ENCODE peak calls at places on chromosomes 11 and 22, in eight cellular contexts. One of them, this sample, is unnamed. For H3K36me3, the result is how much of the 10 kb centered on the place peaks cover.

GRCh38 chr22:45240137-45240809 is 421 bp downstream of the KIAA0930 start:
- DNase-seq in upper lobe of left lung: peak
- DNase-seq in right lobe of liver: peak
- DNase-seq in stomach: no peak
- DNase-seq in body of pancreas: no peak
- DNase-seq in esophagus muscularis mucosa: no peak
- DNase-seq in tibial nerve: no peak
- DNase-seq in transverse colon: peak
- DNase-seq in this sample: no peak

GRCh38 chr11:17015639-17016125 is 1.5 kb upstream of the PLEKHA7 start:
- DNase-seq in right lobe of liver: no peak
- DNase-seq in body of pancreas: peak
- DNase-seq in transverse colon: peak
- DNase-seq in tibial nerve: no peak
- DNase-seq in stomach: no peak
- DNase-seq in esophagus muscularis mucosa: no peak
- DNase-seq in upper lobe of left lung: peak
- DNase-seq in this sample: no peak

GRCh38 chr11:285021-285893 is 3.7 kb upstream of the PGGHG start:
- DNase-seq in right lobe of liver: peak
- DNase-seq in transverse colon: no peak
- DNase-seq in body of pancreas: no peak
- DNase-seq in upper lobe of left lung: peak
- DNase-seq in tibial nerve: no peak
- DNase-seq in stomach: no peak
- DNase-seq in esophagus muscularis mucosa: no peak
- DNase-seq in this sample: no peak

GRCh38 chr11:859394-860131 is 16.9 kb downstream of the TSPAN4 start:
- DNase-seq in esophagus muscularis mucosa: no peak
- DNase-seq in right lobe of liver: peak
- DNase-seq in transverse colon: peak
- DNase-seq in tibial nerve: peak
- DNase-seq in upper lobe of left lung: peak
- DNase-seq in stomach: peak
- DNase-seq in body of pancreas: peak
- DNase-seq in this sample: no peak

GRCh38 chr11:87724358-87724757 is 450.9 kb downstream of the RAB38 start:
- DNase-seq in upper lobe of left lung: no peak
- DNase-seq in right lobe of liver: no peak
- DNase-seq in body of pancreas: no peak
- DNase-seq in stomach: no peak
- DNase-seq in tibial nerve: no peak
- DNase-seq in esophagus muscularis mucosa: no peak
- DNase-seq in transverse colon: no peak
- DNase-seq in this sample: no peak

GRCh38 chr11:115660072-115660805 is 156.0 kb upstream of the CADM1 start:
- DNase-seq in right lobe of liver: no peak
- DNase-seq in tibial nerve: no peak
- DNase-seq in esophagus muscularis mucosa: no peak
- DNase-seq in stomach: no peak
- DNase-seq in body of pancreas: no peak
- DNase-seq in transverse colon: no peak
- DNase-seq in upper lobe of left lung: peak
- DNase-seq in this sample: no peak

GRCh38 chr11:76243157-76243556 is 36.9 kb upstream of the WNT11 start:
- DNase-seq in esophagus muscularis mucosa: no peak
- DNase-seq in body of pancreas: no peak
- DNase-seq in right lobe of liver: no peak
- DNase-seq in tibial nerve: no peak
- DNase-seq in transverse colon: no peak
- DNase-seq in stomach: no peak
- DNase-seq in upper lobe of left lung: no peak
- DNase-seq in this sample: no peak

GRCh38 chr11:120710354-120711187 is 199.0 kb downstream of the GRIK4 start:
- DNase-seq in right lobe of liver: no peak
- DNase-seq in body of pancreas: peak
- DNase-seq in transverse colon: peak
- DNase-seq in upper lobe of left lung: peak
- DNase-seq in esophagus muscularis mucosa: no peak
- DNase-seq in tibial nerve: peak
- DNase-seq in stomach: no peak
- DNase-seq in this sample: no peak

GRCh38 chr11:35486446-35486845 is 39.0 kb downstream of the PAMR1 start:
- DNase-seq in upper lobe of left lung: no peak
- DNase-seq in tibial nerve: no peak
- DNase-seq in body of pancreas: no peak
- DNase-seq in stomach: no peak
- DNase-seq in esophagus muscularis mucosa: no peak
- DNase-seq in right lobe of liver: no peak
- DNase-seq in transverse colon: no peak
- DNase-seq in this sample: no peak

GRCh38 chr11:117020873-117021564 is 77.2 kb downstream of the SIK3 start:
- DNase-seq in stomach: no peak
- DNase-seq in body of pancreas: peak
- DNase-seq in upper lobe of left lung: no peak
- DNase-seq in right lobe of liver: no peak
- DNase-seq in tibial nerve: no peak
- DNase-seq in transverse colon: no peak
- DNase-seq in esophagus muscularis mucosa: no peak
- DNase-seq in this sample: no peak

GRCh38 chr11:68020575-68020974 is 9.9 kb upstream of the NDUFS8 start:
- DNase-seq in stomach: peak
- DNase-seq in right lobe of liver: no peak
- DNase-seq in esophagus muscularis mucosa: no peak
- DNase-seq in tibial nerve: no peak
- DNase-seq in body of pancreas: no peak
- DNase-seq in transverse colon: no peak
- DNase-seq in upper lobe of left lung: peak
- DNase-seq in this sample: no peak

GRCh38 chr22:21582801-21583740 is 15.6 kb downstream of the UBE2L3 start:
- DNase-seq in tibial nerve: no peak
- DNase-seq in stomach: no peak
- DNase-seq in right lobe of liver: no peak
- DNase-seq in upper lobe of left lung: no peak
- DNase-seq in transverse colon: no peak
- DNase-seq in esophagus muscularis mucosa: no peak
- DNase-seq in body of pancreas: no peak
- DNase-seq in this sample: no peak

GRCh38 chr11:85961130-85961529 is 105.9 kb downstream of the CCDC83 start:
- DNase-seq in esophagus muscularis mucosa: no peak
- DNase-seq in tibial nerve: no peak
- DNase-seq in upper lobe of left lung: no peak
- DNase-seq in right lobe of liver: no peak
- DNase-seq in transverse colon: no peak
- DNase-seq in body of pancreas: no peak
- DNase-seq in stomach: no peak
- DNase-seq in this sample: no peak

GRCh38 chr11:35584321-35584720 is 33.9 kb upstream of the FJX1 start:
- DNase-seq in right lobe of liver: no peak
- DNase-seq in upper lobe of left lung: no peak
- DNase-seq in esophagus muscularis mucosa: no peak
- DNase-seq in stomach: no peak
- DNase-seq in body of pancreas: no peak
- DNase-seq in tibial nerve: no peak
- DNase-seq in transverse colon: no peak
- DNase-seq in this sample: no peak

GRCh38 chr22:25692392-25692791 is 49.6 kb upstream of the MYO18B start:
- DNase-seq in right lobe of liver: no peak
- DNase-seq in stomach: no peak
- DNase-seq in esophagus muscularis mucosa: no peak
- DNase-seq in body of pancreas: no peak
- DNase-seq in tibial nerve: no peak
- DNase-seq in transverse colon: no peak
- DNase-seq in upper lobe of left lung: no peak
- DNase-seq in this sample: no peak

GRCh38 chr11:8016396-8016949 is 29.3 kb downstream of the EIF3F start:
- DNase-seq in right lobe of liver: no peak
- DNase-seq in esophagus muscularis mucosa: no peak
- DNase-seq in stomach: no peak
- DNase-seq in upper lobe of left lung: no peak
- DNase-seq in transverse colon: no peak
- DNase-seq in tibial nerve: no peak
- DNase-seq in body of pancreas: no peak
- DNase-seq in this sample: no peak

GRCh38 chr22:35380537-35381423 is at the start of gene HMOX1:
- DNase-seq in stomach: peak
- DNase-seq in upper lobe of left lung: peak
- DNase-seq in body of pancreas: peak
- DNase-seq in esophagus muscularis mucosa: peak
- DNase-seq in tibial nerve: peak
- DNase-seq in transverse colon: peak
- DNase-seq in right lobe of liver: peak
- DNase-seq in this sample: peak

GRCh38 chr11:95576149-95576851 is 213.3 kb downstream of the FAM76B start:
- DNase-seq in body of pancreas: no peak
- DNase-seq in stomach: no peak
- DNase-seq in esophagus muscularis mucosa: no peak
- DNase-seq in transverse colon: no peak
- DNase-seq in tibial nerve: no peak
- DNase-seq in upper lobe of left lung: no peak
- DNase-seq in right lobe of liver: no peak
- DNase-seq in this sample: no peak

DNA sequence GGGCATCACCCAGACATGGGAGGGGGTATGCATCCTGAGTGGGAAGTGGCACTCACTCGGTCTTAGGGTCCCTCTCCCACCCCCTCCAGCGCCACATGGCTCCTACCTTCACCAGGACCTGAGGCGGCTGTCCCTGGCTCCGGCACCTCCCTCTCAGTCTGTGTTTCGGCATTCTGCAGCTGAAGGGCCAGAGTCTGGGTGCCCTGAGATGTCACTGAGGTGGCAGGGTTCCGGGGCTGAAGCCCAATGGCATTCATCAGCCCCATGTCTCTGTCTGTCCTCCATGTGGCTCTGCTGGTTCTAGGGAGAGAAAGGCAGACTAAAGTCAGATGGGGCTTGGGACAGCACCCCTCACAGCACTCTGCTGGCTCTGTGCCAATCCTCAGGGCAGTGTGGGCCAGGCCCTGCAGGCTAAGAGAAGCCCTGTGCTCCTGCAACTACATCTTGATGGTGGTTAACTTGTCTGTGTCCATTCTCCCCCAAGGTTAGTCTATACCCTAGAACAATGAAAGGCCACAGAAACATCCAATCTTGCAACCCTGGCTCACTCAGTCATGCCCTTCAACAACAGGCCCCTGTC is 16.9 kb upstream of the CHRM4 start:
- DNase-seq in esophagus muscularis mucosa: no peak
- DNase-seq in stomach: no peak
- DNase-seq in body of pancreas: no peak
- DNase-seq in right lobe of liver: no peak
- DNase-seq in upper lobe of left lung: peak
- DNase-seq in tibial nerve: no peak
- DNase-seq in transverse colon: no peak
- DNase-seq in this sample: no peak
- H3K36me3 ChIP-seq in esophagus muscularis mucosa: half or more
- H3K36me3 ChIP-seq in stomach: under half
- H3K36me3 ChIP-seq in body of pancreas: under half
- H3K36me3 ChIP-seq in right lobe of liver: under half
- H3K36me3 ChIP-seq in upper lobe of left lung: under half
- H3K36me3 ChIP-seq in tibial nerve: under half
- H3K36me3 ChIP-seq in transverse colon: under half
- H3K36me3 ChIP-seq in this sample: under half

DNA sequence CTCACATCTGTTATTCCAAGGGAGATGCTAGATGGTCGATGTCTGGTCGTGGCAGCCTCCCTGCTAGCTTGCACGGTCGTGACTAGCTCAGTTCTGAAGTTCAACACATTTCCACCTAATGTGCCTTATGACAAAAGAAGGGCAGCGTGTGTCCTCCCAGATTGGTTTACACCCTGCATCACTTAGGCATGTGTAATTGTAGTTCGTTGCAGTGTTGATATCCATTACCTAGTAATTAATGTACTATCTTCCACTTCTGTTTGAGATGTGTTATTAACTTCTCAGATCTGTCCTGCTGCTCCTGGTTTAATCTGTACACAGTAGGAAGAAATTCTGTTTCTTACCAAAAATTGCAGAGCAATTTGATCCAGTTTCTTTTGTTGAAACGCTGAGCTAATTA is 146.0 kb upstream of the TTC12 start:
- DNase-seq in stomach: no peak
- DNase-seq in body of pancreas: no peak
- DNase-seq in esophagus muscularis mucosa: no peak
- DNase-seq in upper lobe of left lung: no peak
- DNase-seq in tibial nerve: no peak
- DNase-seq in transverse colon: no peak
- DNase-seq in right lobe of liver: no peak
- DNase-seq in this sample: no peak
- H3K27ac ChIP-seq in stomach: no peak
- H3K27ac ChIP-seq in body of pancreas: no peak
- H3K27ac ChIP-seq in esophagus muscularis mucosa: no peak
- H3K27ac ChIP-seq in upper lobe of left lung: no peak
- H3K27ac ChIP-seq in tibial nerve: no peak
- H3K27ac ChIP-seq in transverse colon: no peak
- H3K27ac ChIP-seq in right lobe of liver: no peak
- H3K27ac ChIP-seq in this sample: no peak

GRCh38 chr11:124898711-124899110 is 1.0 kb upstream of the ROBO4 start:
- DNase-seq in tibial nerve: peak
- DNase-seq in esophagus muscularis mucosa: no peak
- DNase-seq in upper lobe of left lung: no peak
- DNase-seq in stomach: no peak
- DNase-seq in body of pancreas: no peak
- DNase-seq in right lobe of liver: peak
- DNase-seq in transverse colon: no peak
- DNase-seq in this sample: no peak

GRCh38 chr11:124902616-124903015 is 5.0 kb upstream of the ROBO4 start:
- DNase-seq in transverse colon: no peak
- DNase-seq in tibial nerve: no peak
- DNase-seq in stomach: no peak
- DNase-seq in upper lobe of left lung: no peak
- DNase-seq in esophagus muscularis mucosa: no peak
- DNase-seq in right lobe of liver: no peak
- DNase-seq in body of pancreas: no peak
- DNase-seq in this sample: no peak

GRCh38 chr11:124899376-124900145 is 1.9 kb upstream of the ROBO4 start:
- DNase-seq in tibial nerve: peak
- DNase-seq in esophagus muscularis mucosa: no peak
- DNase-seq in body of pancreas: no peak
- DNase-seq in right lobe of liver: no peak
- DNase-seq in stomach: no peak
- DNase-seq in upper lobe of left lung: no peak
- DNase-seq in transverse colon: no peak
- DNase-seq in this sample: no peak

GRCh38 chr11:124897681-124898680 is at the start of gene ROBO4:
- DNase-seq in body of pancreas: no peak
- DNase-seq in right lobe of liver: peak
- DNase-seq in esophagus muscularis mucosa: no peak
- DNase-seq in upper lobe of left lung: peak
- DNase-seq in stomach: no peak
- DNase-seq in tibial nerve: peak
- DNase-seq in transverse colon: no peak
- DNase-seq in this sample: peak

GRCh38 chr11:124900464-124900863 is 2.8 kb upstream of the ROBO4 start:
- DNase-seq in stomach: no peak
- DNase-seq in esophagus muscularis mucosa: no peak
- DNase-seq in upper lobe of left lung: no peak
- DNase-seq in transverse colon: no peak
- DNase-seq in tibial nerve: peak
- DNase-seq in body of pancreas: no peak
- DNase-seq in right lobe of liver: no peak
- DNase-seq in this sample: no peak
- TF ChIP-seq POLR2A in stomach: no peak
- TF ChIP-seq POLR2A in esophagus muscularis mucosa: no peak
- TF ChIP-seq POLR2A in upper lobe of left lung: no peak
- TF ChIP-seq POLR2A in transverse colon: no peak
- TF ChIP-seq POLR2A in tibial nerve: no peak
- TF ChIP-seq POLR2A in body of pancreas: no peak
- TF ChIP-seq POLR2A in right lobe of liver: no peak
- TF ChIP-seq POLR2A in this sample: no peak

GRCh38 chr11:46675288-46675851 is 25.0 kb downstream of the ARHGAP1 start:
- DNase-seq in esophagus muscularis mucosa: peak
- DNase-seq in body of pancreas: peak
- DNase-seq in stomach: peak
- DNase-seq in tibial nerve: peak
- DNase-seq in transverse colon: peak
- DNase-seq in upper lobe of left lung: no peak
- DNase-seq in right lobe of liver: peak
- DNase-seq in this sample: peak
- H3K36me3 ChIP-seq in esophagus muscularis mucosa: half or more
- H3K36me3 ChIP-seq in body of pancreas: under half
- H3K36me3 ChIP-seq in stomach: half or more
- H3K36me3 ChIP-seq in tibial nerve: under half
- H3K36me3 ChIP-seq in transverse colon: under half
- H3K36me3 ChIP-seq in upper lobe of left lung: half or more
- H3K36me3 ChIP-seq in right lobe of liver: under half
- H3K36me3 ChIP-seq in this sample: under half